ENCODE peak calls at places on chromosomes 5 and 9, in eight cellular contexts. One of them, this sample, is unnamed.

GRCh38 chr5:61809651-61810050 is 477.6 kb downstream of the ZSWIM6 start:
- DNase-seq in heart left ventricle: no peak
- DNase-seq in adrenal gland: no peak
- DNase-seq in uterus: no peak
- DNase-seq in spleen: no peak
- DNase-seq in ovary: no peak
- DNase-seq in tibial nerve: no peak
- DNase-seq in IMR-90: no peak
- DNase-seq in this sample: no peak

GRCh38 chr5:55982957-55983381 is 11.8 kb downstream of the IL6ST start:
- DNase-seq in tibial nerve: no peak
- DNase-seq in heart left ventricle: no peak
- DNase-seq in uterus: no peak
- DNase-seq in adrenal gland: no peak
- DNase-seq in IMR-90: no peak
- DNase-seq in ovary: no peak
- DNase-seq in spleen: no peak
- DNase-seq in this sample: peak

GRCh38 chr5:65157906-65158603 is 323.7 kb downstream of the ADAMTS6 start:
- DNase-seq in tibial nerve: no peak
- DNase-seq in IMR-90: no peak
- DNase-seq in uterus: no peak
- DNase-seq in adrenal gland: no peak
- DNase-seq in ovary: no peak
- DNase-seq in spleen: no peak
- DNase-seq in heart left ventricle: no peak
- DNase-seq in this sample: peak

GRCh38 chr5:500491-500890 is 23.8 kb downstream of the SLC9A3 start:
- DNase-seq in heart left ventricle: no peak
- DNase-seq in IMR-90: no peak
- DNase-seq in tibial nerve: no peak
- DNase-seq in ovary: no peak
- DNase-seq in spleen: no peak
- DNase-seq in adrenal gland: no peak
- DNase-seq in uterus: no peak
- DNase-seq in this sample: no peak

GRCh38 chr5:6818594-6819512 is 105.6 kb downstream of the TENT4A start:
- DNase-seq in ovary: no peak
- DNase-seq in heart left ventricle: no peak
- DNase-seq in tibial nerve: no peak
- DNase-seq in spleen: no peak
- DNase-seq in uterus: no peak
- DNase-seq in adrenal gland: no peak
- DNase-seq in IMR-90: no peak
- DNase-seq in this sample: no peak

GRCh38 chr5:83387041-83387440 is 84.5 kb upstream of the VCAN start:
- DNase-seq in uterus: no peak
- DNase-seq in ovary: no peak
- DNase-seq in heart left ventricle: no peak
- DNase-seq in tibial nerve: no peak
- DNase-seq in spleen: no peak
- DNase-seq in adrenal gland: no peak
- DNase-seq in IMR-90: peak
- DNase-seq in this sample: no peak

GRCh38 chr9:75088646-75089368 is 493 bp downstream of the OSTF1 start:
- DNase-seq in adrenal gland: peak
- DNase-seq in heart left ventricle: peak
- DNase-seq in ovary: peak
- DNase-seq in IMR-90: peak
- DNase-seq in tibial nerve: no peak
- DNase-seq in uterus: peak
- DNase-seq in spleen: peak
- DNase-seq in this sample: peak

GRCh38 chr9:19185191-19185590 is 45.3 kb upstream of the DENND4C start:
- DNase-seq in spleen: no peak
- DNase-seq in IMR-90: no peak
- DNase-seq in adrenal gland: no peak
- DNase-seq in uterus: no peak
- DNase-seq in ovary: no peak
- DNase-seq in tibial nerve: no peak
- DNase-seq in heart left ventricle: no peak
- DNase-seq in this sample: no peak

GRCh38 chr9:33843312-33843950 is 26.5 kb downstream of the UBE2R2 start:
- DNase-seq in uterus: no peak
- DNase-seq in spleen: peak
- DNase-seq in heart left ventricle: no peak
- DNase-seq in tibial nerve: no peak
- DNase-seq in adrenal gland: no peak
- DNase-seq in IMR-90: no peak
- DNase-seq in ovary: no peak
- DNase-seq in this sample: no peak

GRCh38 chr9:23701291-23701690 is 124.7 kb downstream of the ELAVL2 start:
- DNase-seq in IMR-90: no peak
- DNase-seq in spleen: no peak
- DNase-seq in ovary: no peak
- DNase-seq in tibial nerve: no peak
- DNase-seq in adrenal gland: no peak
- DNase-seq in heart left ventricle: no peak
- DNase-seq in uterus: no peak
- DNase-seq in this sample: no peak

GRCh38 chr5:102865510-102866314 is 110.6 kb downstream of the PAM start:
- DNase-seq in heart left ventricle: peak
- DNase-seq in IMR-90: peak
- DNase-seq in spleen: peak
- DNase-seq in uterus: peak
- DNase-seq in tibial nerve: peak
- DNase-seq in adrenal gland: peak
- DNase-seq in ovary: peak
- DNase-seq in this sample: peak

GRCh38 chr5:15683332-15683731 is 183.4 kb downstream of the FBXL7 start:
- DNase-seq in ovary: peak
- DNase-seq in spleen: no peak
- DNase-seq in IMR-90: peak
- DNase-seq in adrenal gland: no peak
- DNase-seq in tibial nerve: no peak
- DNase-seq in heart left ventricle: peak
- DNase-seq in uterus: no peak
- DNase-seq in this sample: no peak

GRCh38 chr9:91992636-91993035 is 42.6 kb upstream of the ROR2 start:
- DNase-seq in heart left ventricle: no peak
- DNase-seq in spleen: no peak
- DNase-seq in uterus: no peak
- DNase-seq in IMR-90: peak
- DNase-seq in adrenal gland: no peak
- DNase-seq in ovary: no peak
- DNase-seq in tibial nerve: no peak
- DNase-seq in this sample: no peak

GRCh38 chr9:106419737-106420136 is 443.2 kb upstream of the ZNF462 start:
- DNase-seq in IMR-90: no peak
- DNase-seq in spleen: no peak
- DNase-seq in ovary: no peak
- DNase-seq in heart left ventricle: no peak
- DNase-seq in tibial nerve: no peak
- DNase-seq in uterus: no peak
- DNase-seq in adrenal gland: no peak
- DNase-seq in this sample: no peak

GRCh38 chr9:106862946-106863740 is at the start of gene ZNF462:
- DNase-seq in uterus: peak
- DNase-seq in spleen: no peak
- DNase-seq in ovary: peak
- DNase-seq in IMR-90: peak
- DNase-seq in adrenal gland: peak
- DNase-seq in tibial nerve: peak
- DNase-seq in heart left ventricle: peak
- DNase-seq in this sample: no peak

GRCh38 chr5:15703901-15704300 is 203.9 kb downstream of the FBXL7 start:
- DNase-seq in heart left ventricle: no peak
- DNase-seq in tibial nerve: no peak
- DNase-seq in uterus: no peak
- DNase-seq in ovary: no peak
- DNase-seq in spleen: no peak
- DNase-seq in IMR-90: no peak
- DNase-seq in adrenal gland: no peak
- DNase-seq in this sample: no peak

GRCh38 chr9:38112010-38112409 is 43.0 kb upstream of the SHB start:
- DNase-seq in uterus: no peak
- DNase-seq in tibial nerve: no peak
- DNase-seq in heart left ventricle: no peak
- DNase-seq in adrenal gland: no peak
- DNase-seq in ovary: no peak
- DNase-seq in IMR-90: no peak
- DNase-seq in spleen: no peak
- DNase-seq in this sample: no peak

DNA sequence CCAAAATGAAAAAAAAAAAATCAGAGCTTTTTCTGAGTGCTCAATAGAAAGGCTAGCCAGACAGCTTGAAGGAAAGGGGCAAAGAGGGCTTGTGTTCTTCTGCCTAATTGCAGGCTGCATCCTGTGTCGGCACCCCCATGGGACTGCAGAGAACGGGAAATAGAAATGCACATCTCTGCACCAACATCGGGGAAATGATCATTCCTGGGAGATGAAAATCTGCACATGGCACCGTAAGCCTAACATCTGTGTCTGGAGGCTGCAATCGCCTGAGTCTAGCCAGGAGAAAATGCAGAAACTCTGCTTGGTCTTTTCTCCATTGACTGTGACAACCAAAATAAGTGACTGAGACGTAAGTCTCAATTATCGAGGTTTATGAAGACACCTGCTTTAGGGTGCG is 243.9 kb downstream of the ICE1 start:
- DNase-seq in adrenal gland: no peak
- DNase-seq in spleen: no peak
- DNase-seq in IMR-90: no peak
- DNase-seq in uterus: no peak
- DNase-seq in heart left ventricle: no peak
- DNase-seq in ovary: no peak
- DNase-seq in tibial nerve: no peak
- DNase-seq in this sample: no peak
- TF ChIP-seq POLR2A in adrenal gland: no peak
- TF ChIP-seq POLR2A in spleen: no peak
- TF ChIP-seq POLR2A in IMR-90: no peak
- TF ChIP-seq POLR2A in uterus: no peak
- TF ChIP-seq POLR2A in heart left ventricle: no peak
- TF ChIP-seq POLR2A in ovary: no peak
- TF ChIP-seq POLR2A in tibial nerve: no peak
- TF ChIP-seq POLR2A in this sample: no peak

GRCh38 chr9:127562841-127563523 is 49.1 kb upstream of the STXBP1 start:
- DNase-seq in adrenal gland: no peak
- DNase-seq in ovary: no peak
- DNase-seq in IMR-90: peak
- DNase-seq in uterus: peak
- DNase-seq in tibial nerve: no peak
- DNase-seq in spleen: no peak
- DNase-seq in heart left ventricle: no peak
- DNase-seq in this sample: no peak
- H3K4me3 ChIP-seq in adrenal gland: no peak
- H3K4me3 ChIP-seq in ovary: no peak
- H3K4me3 ChIP-seq in IMR-90: no peak
- H3K4me3 ChIP-seq in uterus: no peak
- H3K4me3 ChIP-seq in tibial nerve: no peak
- H3K4me3 ChIP-seq in spleen: no peak
- H3K4me3 ChIP-seq in heart left ventricle: no peak
- H3K4me3 ChIP-seq in this sample: no peak

GRCh38 chr5:176416123-176416924 is at the start of gene CLTB:
- DNase-seq in ovary: peak
- DNase-seq in tibial nerve: peak
- DNase-seq in adrenal gland: peak
- DNase-seq in heart left ventricle: peak
- DNase-seq in spleen: peak
- DNase-seq in uterus: peak
- DNase-seq in IMR-90: peak
- DNase-seq in this sample: peak

GRCh38 chr5:176415240-176416122 is 858 bp downstream of the CLTB start:
- DNase-seq in heart left ventricle: peak
- DNase-seq in uterus: peak
- DNase-seq in spleen: no peak
- DNase-seq in ovary: no peak
- DNase-seq in adrenal gland: no peak
- DNase-seq in IMR-90: peak
- DNase-seq in tibial nerve: no peak
- DNase-seq in this sample: peak

GRCh38 chr5:176416965-176417364 is 626 bp upstream of the CLTB start:
- DNase-seq in spleen: no peak
- DNase-seq in adrenal gland: no peak
- DNase-seq in tibial nerve: no peak
- DNase-seq in uterus: no peak
- DNase-seq in IMR-90: no peak
- DNase-seq in ovary: no peak
- DNase-seq in heart left ventricle: no peak
- DNase-seq in this sample: no peak

GRCh38 chr5:176420086-176420485 is 3.7 kb upstream of the CLTB start:
- DNase-seq in ovary: no peak
- DNase-seq in heart left ventricle: no peak
- DNase-seq in adrenal gland: no peak
- DNase-seq in uterus: no peak
- DNase-seq in spleen: no peak
- DNase-seq in IMR-90: no peak
- DNase-seq in tibial nerve: no peak
- DNase-seq in this sample: no peak

DNA sequence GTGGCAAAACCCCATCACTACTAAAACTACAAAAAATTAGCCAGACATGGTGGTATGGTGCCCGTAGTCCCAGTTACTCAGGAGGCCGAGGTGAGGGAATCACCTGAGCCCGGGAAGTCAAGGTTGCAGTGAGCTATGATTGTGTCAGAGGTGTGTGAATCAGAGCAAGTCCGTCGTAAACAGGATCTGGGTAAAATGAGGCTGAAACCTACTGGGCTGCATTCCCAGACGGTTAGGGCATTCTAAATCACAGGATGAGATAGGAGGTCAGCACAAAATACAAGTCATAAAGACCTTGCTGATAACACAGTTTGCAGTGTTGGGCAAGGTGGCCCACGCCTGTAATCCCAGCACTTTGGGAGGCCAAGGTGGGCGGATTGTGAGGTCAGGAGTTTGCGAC is 1.9 kb upstream of the CLTB start:
- DNase-seq in uterus: no peak
- DNase-seq in heart left ventricle: no peak
- DNase-seq in ovary: no peak
- DNase-seq in spleen: no peak
- DNase-seq in tibial nerve: no peak
- DNase-seq in IMR-90: no peak
- DNase-seq in adrenal gland: peak
- DNase-seq in this sample: no peak
- TF ChIP-seq POLR2A in uterus: no peak
- TF ChIP-seq POLR2A in heart left ventricle: no peak
- TF ChIP-seq POLR2A in ovary: no peak
- TF ChIP-seq POLR2A in spleen: no peak
- TF ChIP-seq POLR2A in tibial nerve: no peak
- TF ChIP-seq POLR2A in IMR-90: no peak
- TF ChIP-seq POLR2A in adrenal gland: no peak
- TF ChIP-seq POLR2A in this sample: no peak

DNA sequence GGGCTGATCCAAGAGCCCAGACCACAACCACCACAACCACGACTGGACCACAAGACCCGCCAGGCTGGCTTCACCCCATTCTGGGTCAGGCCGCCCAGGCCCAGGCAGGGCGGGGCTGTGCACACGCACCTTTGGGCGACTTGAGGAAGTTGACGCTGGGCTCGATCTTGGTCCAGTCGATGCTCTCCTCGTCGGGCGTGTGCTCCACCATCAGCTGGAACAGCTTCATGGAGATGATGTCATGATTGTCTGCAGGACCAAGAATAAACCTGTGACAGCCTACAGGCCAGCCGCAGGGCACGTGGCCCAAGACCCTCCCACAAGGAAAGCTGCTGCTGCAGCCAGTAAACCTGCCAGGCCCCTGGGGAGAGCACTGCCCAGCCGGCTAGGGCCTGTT is 17.3 kb downstream of the LMAN2 start:
- DNase-seq in uterus: no peak
- DNase-seq in spleen: peak
- DNase-seq in ovary: no peak
- DNase-seq in IMR-90: no peak
- DNase-seq in tibial nerve: no peak
- DNase-seq in adrenal gland: no peak
- DNase-seq in heart left ventricle: no peak
- DNase-seq in this sample: no peak
- H3K4me3 ChIP-seq in uterus: no peak
- H3K4me3 ChIP-seq in spleen: no peak
- H3K4me3 ChIP-seq in ovary: no peak
- H3K4me3 ChIP-seq in IMR-90: no peak
- H3K4me3 ChIP-seq in tibial nerve: no peak
- H3K4me3 ChIP-seq in adrenal gland: no peak
- H3K4me3 ChIP-seq in heart left ventricle: no peak
- H3K4me3 ChIP-seq in this sample: no peak

This sample was measured in Peyer's patch.